ENCODE peak calls at places on chromosomes 13 and 19, in six cellular contexts. Z is head of caudate nucleus, I is NCI-H774, G is lower lobe of right lung, B is COR-L47, H is left kidney. A is an unnamed sample.

GRCh38 chr19:1084024-1084868 is 10.9 kb downstream of the POLR2E start:
- DNase-seq in G (no peak), B (no peak), I (no peak), H (peak), Z (no peak), A (peak)

GRCh38 chr13:101210774-101211173 is 205.5 kb downstream of the NALCN start:
- DNase-seq in H (no peak), B (no peak), Z (no peak), G (no peak), I (no peak), A (no peak)

GRCh38 chr13:113850722-113851479 is 13.0 kb downstream of the GAS6 start:
- DNase-seq in I (no peak), H (no peak), B (no peak), Z (no peak), G (no peak), A (no peak)

GRCh38 chr13:111632906-111633305 is 312.5 kb downstream of the TEX29 start:
- DNase-seq in Z (no peak), I (no peak), B (no peak), G (no peak), H (peak), A (no peak)

GRCh38 chr13:29435125-29435911 is 160.2 kb downstream of the SLC7A1 start:
- DNase-seq in H (peak), G (no peak), I (no peak), Z (no peak), B (no peak), A (no peak)

GRCh38 chr19:2215281-2215751 is 20.8 kb downstream of the PLEKHJ1 start:
- DNase-seq in Z (peak), I (no peak), G (no peak), H (peak), B (no peak), A (no peak)

GRCh38 chr19:55158848-55159793 is 1.6 kb upstream of the TNNI3 start:
- DNase-seq in I (no peak), G (no peak), H (no peak), B (no peak), Z (no peak), A (no peak)

GRCh38 chr19:17557461-17557860 is 2.0 kb downstream of the COLGALT1 start:
- DNase-seq in B (no peak), Z (no peak), G (peak), H (no peak), I (no peak), A (no peak)

GRCh38 chr13:111639196-111639705 is 318.8 kb downstream of the TEX29 start:
- DNase-seq in I (no peak), Z (no peak), B (no peak), G (no peak), H (no peak), A (no peak)

GRCh38 chr13:25192936-25193335 is 20.8 kb upstream of the AMER2 start:
- DNase-seq in Z (peak), H (no peak), B (no peak), G (no peak), I (no peak), A (no peak)